ENCODE peak calls at places on chromosomes 12 and 14, in four cellular contexts. M, P, I and B are unnamed samples.

GRCh38 chr12:75977952-75978671 is 53.5 kb downstream of the PHLDA1 start:
- DNase-seq in M (no peak), P (peak; percentile 27), I (peak; percentile 94), B (no peak)

GRCh38 chr12:57603758-57604453 is 718 bp upstream of the DTX3 start:
- DNase-seq in I (no peak), M (no peak), P (no peak), B (no peak)

GRCh38 chr14:58572092-58572853 is 65.5 kb upstream of the DACT1 start:
- DNase-seq in M (no peak), P (no peak), I (no peak), B (no peak)

GRCh38 chr12:131786331-131786730 is 41.9 kb upstream of the MMP17 start:
- DNase-seq in P (no peak), M (no peak), I (no peak), B (no peak)

GRCh38 chr12:25056486-25057130 is 107.7 kb upstream of the BCAT1 start:
- DNase-seq in I (no peak), P (no peak), M (no peak), B (no peak)

GRCh38 chr14:66650491-66650911 is 142.6 kb downstream of the GPHN start:
- DNase-seq in P (no peak), I (no peak), M (no peak), B (no peak)

GRCh38 chr12:100225491-100225890 is 24.9 kb downstream of the ACTR6 start:
- DNase-seq in I (no peak), P (no peak), M (no peak), B (no peak)

GRCh38 chr14:74932401-74932901 is 9.4 kb upstream of the RPS6KL1 start:
- DNase-seq in P (no peak), M (no peak), I (no peak), B (no peak)

GRCh38 chr12:15001733-15002471 is 29.1 kb downstream of the PDE6H start:
- DNase-seq in M (no peak), I (no peak), P (no peak), B (no peak)

GRCh38 chr12:132267873-132268272 is 61.5 kb downstream of the GALNT9 start:
- DNase-seq in P (no peak), M (no peak), I (no peak), B (no peak)

GRCh38 chr12:124664395-124665111 is 97.1 kb upstream of the NCOR2 start:
- DNase-seq in M (no peak), I (no peak), P (no peak), B (no peak)

GRCh38 chr14:95452176-95452889 is 64.1 kb downstream of the SYNE3 start:
- DNase-seq in I (peak; percentile 22), P (peak; percentile 44), M (peak; percentile 56), B (no peak)

GRCh38 chr14:102917469-102918211 is 4.8 kb upstream of the AMN start:
- DNase-seq in P (peak; percentile 82), I (peak; percentile 25), M (peak; percentile 87), B (no peak)

GRCh38 chr12:49866859-49867579 is 24.1 kb upstream of the BCDIN3D start:
- DNase-seq in P (peak; percentile 93), I (peak; percentile 61), M (peak; percentile 89), B (no peak)

GRCh38 chr14:91228112-91229004 is 16.1 kb downstream of the GPR68 start:
- DNase-seq in M (no peak), P (peak; percentile 58), I (no peak), B (no peak)

GRCh38 chr12:19783547-19784444 is 344.5 kb downstream of the AEBP2 start:
- DNase-seq in P (no peak), M (no peak), I (no peak), B (no peak)

GRCh38 chr12:95277139-95277538 is 59.5 kb downstream of the VEZT start:
- DNase-seq in M (no peak), I (no peak), P (no peak), B (no peak)

GRCh38 chr14:103121161-103121845 is 2.0 kb upstream of the TNFAIP2 start:
- DNase-seq in M (no peak), I (peak; percentile 95), P (no peak), B (no peak)

GRCh38 chr14:59126714-59127436 is 61.6 kb upstream of the DAAM1 start:
- DNase-seq in P (no peak), I (peak; percentile 29), M (peak; percentile 64), B (no peak)

GRCh38 chr12:122874081-122874480 is 21.8 kb downstream of the VPS37B start:
- DNase-seq in M (no peak), P (no peak), I (no peak), B (no peak)

GRCh38 chr14:49769581-49770211 is 1.7 kb downstream of the KLHDC2 start:
- DNase-seq in M (no peak), P (no peak), I (no peak), B (no peak)

GRCh38 chr14:49766839-49767238 is 1.1 kb upstream of the KLHDC2 start:
- DNase-seq in M (peak; percentile 17), I (no peak), P (no peak), B (no peak)

GRCh38 chr14:49769171-49769570 is 1.2 kb downstream of the KLHDC2 start:
- DNase-seq in I (no peak), M (peak; percentile 12), P (no peak), B (no peak)

GRCh38 chr14:49767473-49768300 is at the start of gene KLHDC2:
- DNase-seq in M (peak; percentile 92), I (peak; percentile 88), P (peak; percentile 77), B (peak; percentile 93)

GRCh38 chr14:49768301-49769121 is 558 bp downstream of the KLHDC2 start:
- DNase-seq in I (peak; percentile 55), P (peak; percentile 30), M (peak; percentile 67), B (no peak)
- TF ChIP-seq POLR2AphosphoS5 in I (no peak), P (peak; percentile 72), M (no peak), B (peak; percentile 33)

DNA sequence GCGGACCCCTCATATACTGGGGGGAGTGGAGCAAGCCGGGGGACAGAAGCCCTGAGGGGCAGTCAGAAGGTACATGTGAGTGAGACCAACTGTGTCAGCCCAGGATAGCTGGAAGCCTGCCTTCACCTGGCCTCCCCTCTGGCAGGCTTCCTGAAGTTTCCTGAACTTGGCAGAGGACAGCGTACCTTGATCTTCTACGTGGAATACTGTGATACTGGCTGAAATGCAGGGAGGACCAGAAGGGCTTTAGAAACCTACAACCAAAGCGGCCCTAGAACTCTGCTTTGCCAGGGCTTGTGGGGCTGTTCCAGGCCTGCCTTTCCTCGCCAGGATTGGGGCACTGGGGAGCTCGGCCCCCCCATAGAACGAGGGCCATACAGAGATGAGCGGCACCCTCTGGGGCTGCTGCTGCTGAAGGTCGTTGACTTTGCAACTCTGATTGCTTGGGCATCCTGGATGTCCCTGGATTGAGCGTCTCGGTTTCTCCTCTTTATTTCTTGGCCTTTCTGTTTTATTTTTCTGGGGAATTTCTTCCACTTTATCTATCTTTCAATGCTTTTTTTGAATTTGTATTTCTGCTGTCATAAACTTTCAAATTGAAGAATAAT is 66.5 kb downstream of the SLC25A47 start:
- DNase-seq in P (no peak), M (no peak), I (no peak), B (no peak)
- TF ChIP-seq POLR2AphosphoS5 in P (no peak), M (no peak), I (no peak), B (no peak)

DNA sequence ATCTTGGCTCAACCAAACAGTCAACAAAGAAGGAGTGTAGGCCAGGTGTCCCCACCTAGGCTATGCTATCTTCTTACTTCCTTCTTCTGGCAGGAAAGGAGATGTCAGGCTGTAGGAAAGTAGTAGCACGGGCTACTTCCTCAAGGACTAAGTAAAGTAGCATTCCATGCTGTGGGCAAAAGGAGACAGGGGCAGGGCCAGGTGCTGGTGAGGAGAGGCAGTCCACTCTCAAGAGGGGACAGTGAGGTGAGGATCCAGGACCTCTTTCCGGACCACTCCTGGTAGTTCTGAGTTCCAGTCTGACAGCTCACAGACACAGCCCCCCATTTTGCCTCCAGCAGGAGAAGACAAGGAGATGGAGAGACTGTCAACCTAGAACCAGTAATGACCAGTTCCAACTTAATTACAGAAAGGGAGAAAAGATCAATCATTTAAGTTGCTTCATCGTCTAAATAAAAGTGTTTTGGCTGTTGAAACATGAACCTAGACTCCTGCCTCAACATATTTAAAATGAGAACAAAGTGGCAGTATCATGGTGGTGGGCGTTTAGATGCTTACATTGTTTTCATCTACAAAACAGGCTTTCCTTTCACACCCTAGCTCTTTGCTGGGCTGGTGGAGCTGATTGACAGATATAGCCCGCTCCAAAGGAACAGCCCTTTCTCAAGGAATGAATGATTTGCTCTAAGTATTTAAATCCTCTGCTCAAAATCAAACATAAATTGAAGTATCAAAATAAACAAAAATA is 5.1 kb upstream of the SSTR1 start:
- DNase-seq in I (no peak), P (no peak), M (no peak), B (no peak)
- TF ChIP-seq POLR2AphosphoS5 in I (no peak), P (no peak), M (no peak), B (no peak)

DNA sequence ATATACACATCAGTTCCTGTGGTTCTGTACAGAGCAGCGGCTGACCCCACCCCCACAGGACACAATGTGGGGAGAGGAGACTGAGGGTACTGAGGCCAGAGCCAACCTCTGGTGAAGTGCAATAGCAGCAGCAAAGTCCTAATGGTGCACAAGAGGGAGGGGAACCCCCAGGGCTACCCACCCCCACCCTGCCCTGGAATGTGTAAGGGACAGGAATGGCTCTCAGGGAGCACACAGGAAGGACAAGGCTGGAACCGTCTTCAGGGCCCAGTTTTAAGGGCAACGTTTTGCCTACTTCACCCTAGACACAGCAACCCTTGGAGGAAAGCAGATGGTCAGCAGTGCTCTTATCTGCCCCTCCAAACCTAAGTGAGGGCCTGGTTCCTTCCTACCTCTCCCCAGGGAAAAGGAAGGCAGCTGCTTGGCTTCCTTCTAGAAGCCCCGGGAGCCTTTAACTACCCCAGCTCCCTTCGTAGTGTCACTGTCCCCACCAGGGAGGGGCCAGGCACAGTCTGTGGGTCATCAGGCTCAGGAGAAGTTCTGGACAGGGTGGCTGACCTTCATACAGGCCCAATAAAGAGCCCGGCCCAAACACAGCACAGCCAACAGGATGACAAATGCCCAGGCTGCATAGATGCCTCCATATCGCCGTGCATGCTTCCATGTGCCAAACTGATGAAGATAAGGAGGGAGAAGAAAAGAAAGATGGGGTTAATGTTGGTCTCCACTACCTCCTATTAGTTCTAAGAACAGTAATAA is 3.0 kb downstream of the PIP4P1 start:
- DNase-seq in M (no peak), I (peak; percentile 38), P (no peak), B (no peak)
- TF ChIP-seq POLR2AphosphoS5 in M (peak; percentile 13), I (no peak), P (peak; percentile 80), B (no peak)

DNA sequence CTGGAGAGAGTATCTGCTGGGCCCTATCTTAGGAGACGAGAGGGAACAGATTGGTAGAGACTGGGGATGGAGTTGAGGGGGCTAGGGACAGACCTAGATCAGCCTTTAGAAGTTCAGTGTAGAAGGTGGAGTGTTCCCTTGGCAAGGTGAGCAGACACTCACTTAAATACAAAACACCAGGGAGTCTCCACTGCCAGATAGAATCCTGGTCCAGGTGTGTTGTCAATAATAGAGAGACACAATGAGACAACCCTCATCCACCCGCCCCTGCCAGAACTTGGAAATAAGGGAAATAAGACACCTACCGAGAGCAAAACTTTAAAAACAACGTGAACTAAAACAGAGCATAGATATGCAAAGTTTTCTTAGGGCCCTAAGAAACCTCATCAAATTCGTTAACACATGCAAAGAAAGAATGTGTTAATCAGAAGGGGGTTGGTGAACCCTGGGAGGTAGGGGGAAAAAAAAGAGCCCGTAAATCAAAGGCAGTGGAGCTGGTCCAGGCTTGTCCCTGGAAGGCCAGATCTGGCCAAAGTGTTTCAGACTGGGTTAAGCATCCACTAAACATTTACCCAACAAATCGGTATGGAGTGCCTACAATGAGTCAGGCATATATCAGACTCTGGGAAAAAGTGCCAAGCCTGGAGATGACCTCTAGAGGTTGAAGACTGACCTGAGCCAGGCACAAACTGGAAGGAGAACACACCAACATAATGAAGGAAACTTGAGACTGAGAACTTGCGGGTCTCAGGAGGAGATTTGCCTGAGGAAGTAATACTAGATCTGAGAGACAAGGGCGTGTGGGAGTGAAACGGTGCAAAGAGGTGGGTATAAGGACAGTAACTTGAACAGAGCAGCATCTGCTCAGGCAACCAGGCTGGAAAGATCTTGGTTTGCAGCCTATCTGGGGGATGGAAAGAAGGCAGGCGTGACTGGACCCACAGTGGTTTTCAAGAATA is 37.0 kb upstream of the OTX2 start:
- DNase-seq in I (no peak), M (no peak), P (no peak), B (no peak)
- TF ChIP-seq POLR2AphosphoS5 in I (no peak), M (no peak), P (no peak), B (no peak)